ENCODE peak calls at places on chromosomes 3 and 15, in four cellular contexts. S is BE2C, C is brain microvascular endothelial cell, G is GM23338. H is an unnamed sample. For H3K36me3, the result is how much of the 10 kb centered on the place peaks cover.

GRCh38 chr15:48954538-48954937 is 9.2 kb downstream of the SHC4 start:
- DNase-seq in G (peak), C (no peak), S (no peak), H (no peak)

GRCh38 chr15:68552773-68553172 is 26.0 kb upstream of the CORO2B start:
- DNase-seq in G (no peak), S (peak), C (peak), H (no peak)

GRCh38 chr15:57323806-57324589 is 52.3 kb upstream of the CGNL1 start:
- DNase-seq in S (peak), G (peak), C (peak), H (no peak)

GRCh38 chr3:149902498-149903139 is 68.1 kb downstream of the PFN2 start:
- DNase-seq in G (no peak), S (no peak), C (no peak), H (no peak)

GRCh38 chr15:92886815-92887214 is 13.3 kb upstream of the CHD2 start:
- DNase-seq in G (no peak), C (no peak), S (no peak), H (no peak)

GRCh38 chr15:70093481-70094309 is 4.0 kb downstream of the TLE3 start:
- DNase-seq in S (no peak), C (no peak), G (peak), H (no peak)

GRCh38 chr3:98994128-98994762 is 92.8 kb upstream of the DCBLD2 start:
- DNase-seq in G (peak), S (no peak), C (peak), H (no peak)

GRCh38 chr15:84889313-84889990 is 5.0 kb downstream of the SLC28A1 start:
- DNase-seq in C (no peak), S (no peak), G (no peak), H (no peak)

DNA sequence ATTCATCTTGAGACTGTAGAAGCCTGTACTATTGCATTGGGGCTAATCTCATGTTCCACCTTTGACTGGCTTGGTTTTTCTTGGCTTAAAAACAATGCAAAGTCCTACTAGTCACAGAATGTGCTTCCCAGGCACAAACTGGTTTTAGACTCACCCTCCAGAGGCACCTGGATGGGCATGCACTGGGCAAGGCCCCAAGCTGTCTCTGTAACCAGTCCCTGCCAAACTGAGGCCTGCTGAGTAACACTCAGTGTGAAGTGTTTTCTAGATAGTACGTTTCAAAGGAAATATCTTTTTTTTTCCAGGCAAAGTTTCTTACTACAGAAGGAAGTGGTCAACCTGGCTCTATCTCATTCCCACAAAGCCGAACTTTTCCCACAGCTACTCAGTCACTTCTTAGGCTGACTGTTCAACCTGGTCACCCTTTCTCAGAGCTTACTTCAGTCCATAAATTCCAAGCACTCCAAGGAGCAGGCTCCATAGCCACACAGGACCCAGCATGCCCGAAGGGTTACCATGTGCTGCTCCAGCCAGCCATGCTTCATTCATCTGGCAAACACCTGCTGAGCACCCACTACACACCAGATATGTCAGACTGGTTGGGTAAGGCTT is 57.4 kb downstream of the NPTN start:
- DNase-seq in C (no peak), S (no peak), G (no peak), H (no peak)
- H3K36me3 ChIP-seq in C (under half), S (under half), G (under half), H (under half)

GRCh38 chr15:87155771-87156170 is 1076.1 kb downstream of the AGBL1 start:
- DNase-seq in C (no peak), G (no peak), S (no peak), H (no peak)
- TF ChIP-seq CTCF in C (no peak), G (no peak), S (no peak), H (no peak)

GRCh38 chr3:121834079-121834730 is 655 bp downstream of the IQCB1 start:
- DNase-seq in G (peak), C (peak), S (no peak), H (peak)

GRCh38 chr3:121839962-121840361 is 5.0 kb downstream of the EAF2 start:
- DNase-seq in S (no peak), C (no peak), G (no peak), H (no peak)

GRCh38 chr3:121834734-121835709 is at the start of the genes EAF2 and IQCB1:
- DNase-seq in S (peak), G (peak), C (peak), H (peak)

GRCh38 chr3:121836069-121836468 is 1.1 kb downstream of the EAF2 start:
- DNase-seq in G (no peak), C (no peak), S (no peak), H (no peak)
- H3K4me3 ChIP-seq in G (peak), C (no peak), S (no peak), H (no peak)

DNA sequence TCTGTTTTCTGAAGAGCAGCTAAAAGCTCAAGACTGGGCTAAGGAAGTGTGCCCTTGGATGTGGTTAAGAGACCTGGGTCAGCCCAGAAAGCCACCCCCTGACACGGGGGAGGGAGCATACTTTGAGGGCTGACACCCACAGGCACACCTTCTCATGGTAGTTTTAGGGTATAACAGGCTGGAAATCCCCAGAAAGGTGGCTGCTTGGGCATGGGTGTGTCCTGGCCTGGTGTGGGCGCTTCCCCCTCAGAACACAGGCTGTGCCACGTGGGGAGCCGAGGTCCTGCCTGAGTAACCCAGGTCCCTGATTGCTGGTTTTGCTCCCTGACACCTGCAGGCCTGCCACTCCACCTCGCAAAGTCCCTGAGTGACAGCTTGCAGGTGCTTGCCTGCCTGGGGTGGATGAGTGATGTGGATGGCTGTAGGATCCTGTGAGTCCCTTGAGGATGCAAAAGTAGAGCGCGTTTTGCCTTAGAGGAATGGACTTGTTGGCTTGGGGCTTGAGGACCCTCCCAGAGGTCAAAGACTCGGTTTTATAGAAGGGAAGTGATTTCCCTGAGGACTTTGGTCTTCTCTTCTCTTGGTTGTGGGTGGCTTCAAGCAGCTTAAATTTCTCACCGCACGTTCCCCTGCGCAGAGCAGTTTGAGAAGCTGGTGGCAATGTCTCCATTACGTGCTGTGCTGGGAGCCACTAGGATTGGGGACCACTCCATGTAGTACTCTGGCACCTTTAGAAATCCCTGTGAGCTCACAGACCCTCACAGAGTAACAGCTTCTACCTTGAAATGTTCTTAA is 94.4 kb downstream of the DNASE1L3 start:
- DNase-seq in G (no peak), C (no peak), S (no peak), H (no peak)
- H3K36me3 ChIP-seq in G (under half), C (half or more), S (under half), H (under half)

GRCh38 chr3:180403156-180403555 is 198.8 kb upstream of the TTC14 start:
- DNase-seq in S (no peak), G (no peak), C (no peak), H (no peak)
- TF ChIP-seq CTCF in S (no peak), G (no peak), C (no peak), H (no peak)

DNA sequence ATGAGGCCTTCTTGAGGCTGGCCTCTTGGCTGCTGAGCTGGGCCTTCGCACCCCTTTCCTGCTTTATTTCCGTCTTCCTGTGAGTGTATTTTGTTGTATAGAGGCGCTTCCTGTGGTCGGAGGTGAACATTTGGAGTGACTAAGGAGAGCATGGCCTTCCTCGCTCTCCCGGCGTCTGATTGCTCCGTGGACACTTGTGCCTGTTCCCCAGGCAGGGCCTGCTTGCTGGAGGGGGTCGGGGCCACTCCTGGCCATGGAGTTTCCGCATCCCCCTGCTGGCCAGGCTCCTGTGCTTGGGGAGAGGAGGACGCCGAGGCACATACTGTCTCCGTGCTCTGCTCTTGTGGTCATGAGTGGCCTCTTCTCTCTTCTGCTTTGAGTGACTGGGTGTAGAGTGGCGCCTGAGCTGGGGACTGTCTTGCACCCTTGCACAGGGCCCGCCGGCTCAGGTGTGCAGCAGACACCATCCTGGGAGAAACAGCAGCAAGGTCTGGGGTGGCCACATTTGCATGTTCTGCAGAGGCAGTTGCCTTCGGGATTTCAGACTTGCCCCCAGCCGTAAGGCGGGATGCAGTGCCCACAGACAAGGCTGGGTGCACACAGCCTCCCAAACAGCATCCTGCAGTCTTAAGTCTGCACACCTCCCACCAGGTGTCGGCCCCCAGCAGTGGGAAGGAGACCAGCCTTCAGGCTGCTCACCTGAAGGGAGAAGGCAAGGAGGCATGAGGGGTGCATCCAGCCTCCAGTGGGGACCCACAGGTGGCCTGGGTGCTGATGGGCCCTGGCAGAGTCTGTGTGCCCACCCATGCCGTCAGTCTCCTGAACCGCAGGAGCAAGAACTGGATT is 16.4 kb downstream of the KLF13 start:
- DNase-seq in S (no peak), G (peak), C (no peak), H (peak)
- H3K4me3 ChIP-seq in S (no peak), G (no peak), C (no peak), H (no peak)

H was measured in right lobe of liver.